ENCODE peak calls at places on chromosomes 11 and 22, in six cellular contexts. Y is HepG2, S is fibroblast of mammary gland, X is heart right ventricle, N is PC-3, T is hepatocyte. J is an unnamed sample.

GRCh38 chr11:33687733-33688479 is 12.7 kb downstream of the C11orf91 start:
- DNase-seq in N (peak; percentile 82), T (peak; percentile 81), Y (peak; percentile 60), X (peak; percentile 70), S (peak; percentile 81), J (peak; percentile 77)

GRCh38 chr11:36280531-36280930 is 8.7 kb downstream of the COMMD9 start:
- DNase-seq in T (no peak), Y (no peak), X (peak; percentile 18), S (peak; percentile 21), N (no peak), J (peak; percentile 37)

GRCh38 chr11:85930879-85931366 is 75.7 kb downstream of the CCDC83 start:
- DNase-seq in Y (peak; percentile 94), S (no peak), X (no peak), T (peak; percentile 41), N (no peak), J (no peak)

GRCh38 chr22:17472886-17473285 is 90.4 kb upstream of the SLC25A18 start:
- DNase-seq in S (no peak), Y (no peak), X (no peak), T (no peak), N (no peak), J (no peak)

GRCh38 chr22:42301742-42302102 is 31.3 kb upstream of the TCF20 start:
- DNase-seq in S (no peak), Y (no peak), X (no peak), T (no peak), N (no peak), J (no peak)

GRCh38 chr22:28911777-28912669 is 28.7 kb downstream of the ZNRF3 start:
- DNase-seq in N (peak; percentile 6), T (peak; percentile 58), Y (peak; percentile 89), S (peak; percentile 27), X (no peak), J (peak; percentile 72)

GRCh38 chr11:63958013-63958412 is 16.4 kb upstream of the COX8A start:
- DNase-seq in N (no peak), X (no peak), Y (no peak), S (no peak), T (no peak), J (no peak)

GRCh38 chr11:35337136-35337918 is 82.0 kb downstream of the SLC1A2 start:
- DNase-seq in Y (peak; percentile 85), S (peak; percentile 100), T (peak; percentile 56), X (no peak), N (peak; percentile 97), J (peak; percentile 98)

GRCh38 chr11:73177380-73178091 is 35.4 kb upstream of the FCHSD2 start:
- DNase-seq in S (no peak), N (peak; percentile 46), X (peak; percentile 40), Y (peak; percentile 88), T (no peak), J (peak; percentile 50)

GRCh38 chr22:40606306-40606705 is 30.2 kb downstream of the MRTFA start:
- DNase-seq in X (no peak), Y (peak; percentile 29), N (no peak), T (no peak), S (no peak), J (peak; percentile 14)

GRCh38 chr11:103370076-103370475 is 260.9 kb downstream of the DYNC2H1 start:
- DNase-seq in Y (no peak), X (no peak), N (no peak), T (no peak), S (no peak), J (no peak)

GRCh38 chr11:86724137-86724536 is 51.7 kb upstream of the ME3 start:
- DNase-seq in Y (no peak), X (no peak), S (no peak), N (peak; percentile 55), T (no peak), J (no peak)

GRCh38 chr11:75330279-75330678 is 21.2 kb downstream of the ARRB1 start:
- DNase-seq in Y (no peak), X (no peak), S (no peak), T (peak; percentile 81), N (no peak), J (no peak)

GRCh38 chr11:10934293-10934850 is 76.5 kb upstream of the ZBED5 start:
- DNase-seq in N (peak; percentile 27), Y (no peak), S (no peak), X (no peak), T (no peak), J (no peak)

GRCh38 chr22:37336474-37337028 is 54.2 kb downstream of the CYTH4 start:
- DNase-seq in X (no peak), N (peak; percentile 67), Y (no peak), S (no peak), T (no peak), J (no peak)

GRCh38 chr22:41770715-41771452 is 29.6 kb upstream of the CCDC134 start:
- DNase-seq in T (no peak), S (no peak), N (peak; percentile 51), Y (no peak), X (no peak), J (no peak)

GRCh38 chr11:107856981-107857517 is 1.5 kb downstream of the SLC35F2 start:
- DNase-seq in S (peak; percentile 62), Y (no peak), X (no peak), T (no peak), N (peak; percentile 96), J (no peak)

GRCh38 chr11:61704838-61705237 is 24.6 kb downstream of the DAGLA start:
- DNase-seq in X (no peak), N (no peak), Y (no peak), T (no peak), S (no peak), J (no peak)

GRCh38 chr22:21984793-21985192 is 2.2 kb upstream of the TOP3B start:
- DNase-seq in S (peak; percentile 43), Y (no peak), T (peak; percentile 34), N (peak; percentile 28), X (no peak), J (no peak)

GRCh38 chr11:83464181-83464580 is 178.0 kb upstream of the CCDC90B start:
- DNase-seq in T (no peak), Y (no peak), X (no peak), N (no peak), S (no peak), J (no peak)

GRCh38 chr22:33111491-33111890 is 53.3 kb upstream of the SYN3 start:
- DNase-seq in N (no peak), Y (no peak), X (no peak), T (no peak), S (no peak), J (no peak)

GRCh38 chr22:33116846-33117547 is 58.8 kb upstream of the SYN3 start:
- DNase-seq in S (no peak), X (no peak), N (peak; percentile 29), T (peak; percentile 58), Y (no peak), J (no peak)

GRCh38 chr22:33112606-33113005 is 54.4 kb upstream of the SYN3 start:
- DNase-seq in N (no peak), Y (no peak), S (no peak), T (no peak), X (no peak), J (no peak)

GRCh38 chr22:33117821-33118220 is 59.6 kb upstream of the SYN3 start:
- DNase-seq in N (no peak), X (no peak), T (no peak), S (no peak), Y (no peak), J (no peak)

DNA sequence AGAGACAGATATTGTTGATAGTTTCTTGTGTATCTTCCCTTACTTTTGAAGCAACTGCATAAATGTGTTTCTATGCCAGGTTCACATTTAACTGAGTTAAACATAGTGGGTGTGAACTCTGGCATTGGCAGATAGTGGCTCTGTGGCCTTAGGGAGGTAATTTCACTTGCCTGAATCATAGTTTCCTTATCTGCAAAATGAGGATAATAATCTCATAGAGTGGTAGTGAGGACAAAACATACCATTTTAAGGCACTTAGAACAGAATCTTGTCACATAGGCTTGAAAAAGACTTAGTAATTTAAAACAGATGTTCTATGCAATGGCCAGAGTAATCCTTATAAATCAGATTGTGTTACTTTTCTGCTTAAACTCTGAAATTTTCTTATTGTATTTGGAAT is 56.4 kb upstream of the SYN3 start:
- DNase-seq in Y (no peak), T (no peak), X (no peak), S (no peak), N (no peak), J (no peak)
- H3K4me3 ChIP-seq in Y (no peak overlapping the region), T (no peak overlapping the region), X (no peak overlapping the region), S (no peak overlapping the region), N (no peak overlapping the region), J (no peak overlapping the region)

GRCh38 chr11:32315121-32315520 is 120.2 kb downstream of the WT1 start:
- DNase-seq in N (no peak), Y (no peak), X (no peak), T (no peak), S (no peak), J (no peak)

GRCh38 chr11:32312206-32312817 is 123.0 kb downstream of the WT1 start:
- DNase-seq in S (peak; percentile 39), X (no peak), T (no peak), N (peak; percentile 77), Y (no peak), J (no peak)

GRCh38 chr11:32310218-32310601 is 125.1 kb downstream of the WT1 start:
- DNase-seq in N (no peak), X (no peak), S (no peak), Y (no peak), T (peak; percentile 35), J (peak; percentile 9)

GRCh38 chr11:32311351-32312077 is 123.8 kb downstream of the WT1 start:
- DNase-seq in Y (no peak), S (no peak), T (no peak), N (peak; percentile 13), X (no peak), J (no peak)

DNA sequence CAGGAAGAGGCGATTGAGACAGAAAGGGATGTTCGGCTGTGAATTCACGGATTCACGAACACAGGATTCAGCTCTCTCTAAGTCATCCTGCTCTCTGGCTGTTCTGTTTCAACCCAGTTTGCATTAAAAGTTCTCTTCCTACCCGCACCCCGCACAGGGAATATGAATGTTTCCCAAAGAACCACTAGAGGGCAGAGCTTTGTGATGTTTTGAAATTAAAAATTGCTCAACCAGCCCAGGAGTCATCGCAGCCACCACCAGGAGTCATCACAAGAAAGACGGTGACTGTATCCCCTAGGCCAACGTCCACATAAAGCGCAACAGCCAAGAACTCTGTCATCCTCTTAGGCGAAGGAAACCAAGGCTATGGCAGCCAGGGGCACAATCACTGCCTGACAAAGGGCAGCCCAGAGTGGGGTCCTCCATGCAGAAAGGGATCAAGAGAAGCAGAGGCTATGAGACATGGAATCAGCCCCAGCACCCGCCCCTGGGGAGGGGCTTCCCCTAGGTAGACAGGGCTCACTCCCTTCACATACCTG is 122.4 kb downstream of the WT1 start:
- DNase-seq in N (peak; percentile 83), S (peak; percentile 85), T (peak; percentile 71), X (no peak), Y (peak; percentile 45), J (peak; percentile 74)
- TF ChIP-seq CTCF in N (peak; percentile 90), S (peak; percentile 65), T (peak; percentile 64), X (peak; percentile 59), Y (peak; percentile 47), J (peak; percentile 71)

DNA sequence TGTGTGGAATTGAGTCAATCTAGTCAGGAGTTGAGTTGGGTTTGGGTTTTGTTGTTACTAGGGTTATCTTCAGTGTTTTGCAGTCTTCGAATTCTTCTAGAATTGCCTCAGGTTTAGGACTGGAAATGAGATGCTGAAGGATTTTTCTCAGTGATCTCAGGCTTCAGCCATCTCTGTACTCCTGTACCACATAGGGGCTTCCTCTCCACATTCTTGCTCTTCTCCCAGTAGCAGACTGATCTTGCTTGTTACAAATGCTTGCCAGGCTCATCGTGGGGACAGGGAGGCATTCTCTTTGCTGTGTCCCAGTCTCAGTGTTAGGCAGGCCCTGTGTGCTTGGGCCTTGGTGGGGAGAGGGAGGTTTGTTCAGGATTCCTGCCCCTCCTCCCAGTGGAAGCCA is 96.1 kb downstream of the LRRC32 start:
- DNase-seq in S (no peak), X (no peak), Y (no peak), N (no peak), T (no peak), J (peak; percentile 61)
- H3K4me3 ChIP-seq in S (no peak overlapping the region), X (no peak overlapping the region), Y (no peak overlapping the region), N (no peak overlapping the region), T (no peak overlapping the region), J (no peak overlapping the region)

GRCh38 chr11:2143652-2144548 is 4.7 kb upstream of the IGF2 start:
- DNase-seq in T (peak; percentile 60), Y (no peak), X (no peak), N (peak; percentile 21), S (no peak), J (no peak)
- TF ChIP-seq CTCF in T (peak; percentile 35), Y (peak; percentile 58), X (peak; percentile 45), N (no peak), S (no peak), J (no peak)

J was measured in AG10803.